ENCODE peak calls at places on chromosome 2, in nine cellular contexts. O is stimulated activated CD8-positive, alpha-beta memory T cell treated with anti-CD3 and anti-CD28 coated beads, Interleukin-15, amount 100 ng/mL, for 4 hours; W is hippocampal formation; X is mesenteric fat pad; L is breast epithelium; Z is NCI-H2107; P is activated CD4-positive, alpha-beta T cell treated with anti-CD3 and anti-CD28 coated beads for 48 hours; M is GM20000; Q is esophagus squamous epithelium. U is an unnamed sample.

GRCh38 chr2:233436691-233437438 is 82.6 kb downstream of the DGKD start:
- DNase-seq in W (no peak), L (no peak), X (peak; percentile 68), Z (no peak), O (no peak), P (no peak), M (no peak), Q (no peak), U (no peak)

GRCh38 chr2:138779451-138780440 is at the start of gene NXPH2:
- DNase-seq in X (no peak), W (no peak), L (no peak), P (no peak), Z (no peak), Q (no peak), M (no peak), O (no peak), U (no peak)

GRCh38 chr2:201931955-201932354 is 101.7 kb upstream of the FZD7 start:
- DNase-seq in Z (no peak), X (no peak), M (no peak), L (no peak), O (no peak), W (no peak), Q (no peak), P (no peak), U (no peak)

GRCh38 chr2:165778653-165779451 is 15.2 kb downstream of the GALNT3 start:
- DNase-seq in Q (no peak), W (no peak), X (no peak), Z (no peak), L (no peak), O (no peak), M (peak; percentile 15), P (peak; percentile 6), U (no peak)

GRCh38 chr2:111226797-111227700 is 106.3 kb downstream of the BCL2L11 start:
- DNase-seq in W (no peak), Z (no peak), L (no peak), Q (no peak), X (no peak), P (no peak), M (no peak), O (no peak), U (no peak)

GRCh38 chr2:102661846-102662245 is 42.5 kb downstream of the SLC9A2 start:
- DNase-seq in Q (no peak), L (no peak), P (no peak), W (no peak), X (no peak), M (no peak), Z (no peak), O (no peak), U (no peak)

GRCh38 chr2:178523596-178524134 is 43.4 kb downstream of the PLEKHA3 start:
- DNase-seq in W (no peak), M (no peak), L (no peak), Z (no peak), X (no peak), O (no peak), Q (no peak), P (no peak), U (no peak)

GRCh38 chr2:215749092-215749957 is 264.0 kb downstream of the MREG start:
- DNase-seq in O (no peak), M (no peak), P (no peak), Z (no peak), L (peak; percentile 67), W (no peak), Q (no peak), X (peak; percentile 90), U (no peak)

GRCh38 chr2:54556659-54557121 is 100.6 kb downstream of the SPTBN1 start:
- DNase-seq in W (no peak), Z (no peak), Q (no peak), M (no peak), O (no peak), P (no peak), X (no peak), L (no peak), U (no peak)